ENCODE peak calls at places on chromosomes 3 and 15, in seven cellular contexts. One of them, this sample, is unnamed.

GRCh38 chr3:48765376-48765775 is 48.4 kb upstream of the IP6K2 start:
- DNase-seq in A549: peak
- DNase-seq in iris pigment epithelial cell: no peak
- DNase-seq in B cell: no peak
- DNase-seq in stimulated activated naive CD8-positive, alpha-beta T cell treated with anti-CD3 and anti-CD28 coated beads, Interleukin-15, Interleukin-2, amounts not matched to agents 100 U/mL and 50 U/mL, for 24 hours: no peak
- DNase-seq in coronary artery: no peak
- DNase-seq in AG09309: no peak
- DNase-seq in this sample: no peak

GRCh38 chr15:78082106-78082742 is 4.7 kb upstream of the TBC1D2B start:
- DNase-seq in A549: no peak
- DNase-seq in iris pigment epithelial cell: peak
- DNase-seq in B cell: no peak
- DNase-seq in stimulated activated naive CD8-positive, alpha-beta T cell treated with anti-CD3 and anti-CD28 coated beads, Interleukin-15, Interleukin-2, amounts not matched to agents 100 U/mL and 50 U/mL, for 24 hours: no peak
- DNase-seq in coronary artery: no peak
- DNase-seq in AG09309: no peak
- DNase-seq in this sample: no peak

GRCh38 chr3:87260270-87260669 is 16.1 kb downstream of the POU1F1 start:
- DNase-seq in A549: peak
- DNase-seq in iris pigment epithelial cell: peak
- DNase-seq in B cell: no peak
- DNase-seq in stimulated activated naive CD8-positive, alpha-beta T cell treated with anti-CD3 and anti-CD28 coated beads, Interleukin-15, Interleukin-2, amounts not matched to agents 100 U/mL and 50 U/mL, for 24 hours: peak
- DNase-seq in coronary artery: no peak
- DNase-seq in AG09309: peak
- DNase-seq in this sample: no peak

GRCh38 chr15:67884009-67884408 is 44.2 kb upstream of the RNU6-1 start:
- DNase-seq in A549: no peak
- DNase-seq in iris pigment epithelial cell: no peak
- DNase-seq in B cell: no peak
- DNase-seq in stimulated activated naive CD8-positive, alpha-beta T cell treated with anti-CD3 and anti-CD28 coated beads, Interleukin-15, Interleukin-2, amounts not matched to agents 100 U/mL and 50 U/mL, for 24 hours: no peak
- DNase-seq in coronary artery: no peak
- DNase-seq in AG09309: no peak
- DNase-seq in this sample: no peak

GRCh38 chr3:135803291-135803690 is 162.2 kb upstream of the PPP2R3A start:
- DNase-seq in A549: no peak
- DNase-seq in iris pigment epithelial cell: no peak
- DNase-seq in B cell: no peak
- DNase-seq in stimulated activated naive CD8-positive, alpha-beta T cell treated with anti-CD3 and anti-CD28 coated beads, Interleukin-15, Interleukin-2, amounts not matched to agents 100 U/mL and 50 U/mL, for 24 hours: no peak
- DNase-seq in coronary artery: peak
- DNase-seq in AG09309: no peak
- DNase-seq in this sample: no peak

GRCh38 chr15:28019594-28020320 is 79.4 kb downstream of the OCA2 start:
- DNase-seq in A549: no peak
- DNase-seq in iris pigment epithelial cell: no peak
- DNase-seq in B cell: no peak
- DNase-seq in stimulated activated naive CD8-positive, alpha-beta T cell treated with anti-CD3 and anti-CD28 coated beads, Interleukin-15, Interleukin-2, amounts not matched to agents 100 U/mL and 50 U/mL, for 24 hours: no peak
- DNase-seq in coronary artery: peak
- DNase-seq in AG09309: no peak
- DNase-seq in this sample: no peak

GRCh38 chr3:147651107-147651506 is 241.9 kb downstream of the ZIC1 start:
- DNase-seq in A549: no peak
- DNase-seq in iris pigment epithelial cell: peak
- DNase-seq in B cell: no peak
- DNase-seq in stimulated activated naive CD8-positive, alpha-beta T cell treated with anti-CD3 and anti-CD28 coated beads, Interleukin-15, Interleukin-2, amounts not matched to agents 100 U/mL and 50 U/mL, for 24 hours: no peak
- DNase-seq in coronary artery: no peak
- DNase-seq in AG09309: no peak
- DNase-seq in this sample: no peak

GRCh38 chr3:126499401-126499800 is 18.2 kb downstream of the UROC1 start:
- DNase-seq in A549: no peak
- DNase-seq in iris pigment epithelial cell: no peak
- DNase-seq in B cell: no peak
- DNase-seq in stimulated activated naive CD8-positive, alpha-beta T cell treated with anti-CD3 and anti-CD28 coated beads, Interleukin-15, Interleukin-2, amounts not matched to agents 100 U/mL and 50 U/mL, for 24 hours: no peak
- DNase-seq in coronary artery: no peak
- DNase-seq in AG09309: no peak
- DNase-seq in this sample: no peak

GRCh38 chr3:17640466-17640865 is 102.0 kb downstream of the TBC1D5 start:
- DNase-seq in A549: no peak
- DNase-seq in iris pigment epithelial cell: peak
- DNase-seq in B cell: no peak
- DNase-seq in stimulated activated naive CD8-positive, alpha-beta T cell treated with anti-CD3 and anti-CD28 coated beads, Interleukin-15, Interleukin-2, amounts not matched to agents 100 U/mL and 50 U/mL, for 24 hours: no peak
- DNase-seq in coronary artery: no peak
- DNase-seq in AG09309: no peak
- DNase-seq in this sample: no peak

GRCh38 chr3:37810788-37811187 is 50.9 kb upstream of the CTDSPL start:
- DNase-seq in A549: no peak
- DNase-seq in iris pigment epithelial cell: no peak
- DNase-seq in B cell: no peak
- DNase-seq in stimulated activated naive CD8-positive, alpha-beta T cell treated with anti-CD3 and anti-CD28 coated beads, Interleukin-15, Interleukin-2, amounts not matched to agents 100 U/mL and 50 U/mL, for 24 hours: no peak
- DNase-seq in coronary artery: no peak
- DNase-seq in AG09309: no peak
- DNase-seq in this sample: no peak

GRCh38 chr3:185134532-185134931 is 18.3 kb downstream of the C3orf70 start:
- DNase-seq in A549: no peak
- DNase-seq in iris pigment epithelial cell: no peak
- DNase-seq in B cell: no peak
- DNase-seq in stimulated activated naive CD8-positive, alpha-beta T cell treated with anti-CD3 and anti-CD28 coated beads, Interleukin-15, Interleukin-2, amounts not matched to agents 100 U/mL and 50 U/mL, for 24 hours: no peak
- DNase-seq in coronary artery: no peak
- DNase-seq in AG09309: no peak
- DNase-seq in this sample: no peak

GRCh38 chr15:93035953-93036810 is 52.8 kb downstream of the RGMA start:
- DNase-seq in A549: peak
- DNase-seq in iris pigment epithelial cell: peak
- DNase-seq in B cell: peak
- DNase-seq in stimulated activated naive CD8-positive, alpha-beta T cell treated with anti-CD3 and anti-CD28 coated beads, Interleukin-15, Interleukin-2, amounts not matched to agents 100 U/mL and 50 U/mL, for 24 hours: peak
- DNase-seq in coronary artery: peak
- DNase-seq in AG09309: no peak
- DNase-seq in this sample: peak

GRCh38 chr15:95734422-95735316 is 595.8 kb upstream of the NR2F2 start:
- DNase-seq in A549: no peak
- DNase-seq in iris pigment epithelial cell: peak
- DNase-seq in B cell: no peak
- DNase-seq in stimulated activated naive CD8-positive, alpha-beta T cell treated with anti-CD3 and anti-CD28 coated beads, Interleukin-15, Interleukin-2, amounts not matched to agents 100 U/mL and 50 U/mL, for 24 hours: no peak
- DNase-seq in coronary artery: no peak
- DNase-seq in AG09309: no peak
- DNase-seq in this sample: no peak

GRCh38 chr3:53633197-53633787 is 138.9 kb downstream of the CACNA1D start:
- DNase-seq in A549: no peak
- DNase-seq in iris pigment epithelial cell: no peak
- DNase-seq in B cell: no peak
- DNase-seq in stimulated activated naive CD8-positive, alpha-beta T cell treated with anti-CD3 and anti-CD28 coated beads, Interleukin-15, Interleukin-2, amounts not matched to agents 100 U/mL and 50 U/mL, for 24 hours: no peak
- DNase-seq in coronary artery: no peak
- DNase-seq in AG09309: no peak
- DNase-seq in this sample: no peak

GRCh38 chr3:25460751-25461150 is 32.7 kb downstream of the RARB start:
- DNase-seq in A549: no peak
- DNase-seq in iris pigment epithelial cell: peak
- DNase-seq in B cell: no peak
- DNase-seq in stimulated activated naive CD8-positive, alpha-beta T cell treated with anti-CD3 and anti-CD28 coated beads, Interleukin-15, Interleukin-2, amounts not matched to agents 100 U/mL and 50 U/mL, for 24 hours: no peak
- DNase-seq in coronary artery: no peak
- DNase-seq in AG09309: no peak
- DNase-seq in this sample: no peak